ENCODE peak calls at places on chromosomes 1 and 21, in four cellular contexts. One of them, this sample, is unnamed.

GRCh38 chr1:203520315-203520714 is 26.4 kb downstream of the OPTC start:
- DNase-seq in tibial nerve: no peak
- DNase-seq in AG10803: peak; percentile 66
- DNase-seq in AG04450: no peak
- DNase-seq in this sample: no peak

GRCh38 chr1:33086384-33086850 is 5.5 kb downstream of the AZIN2 start:
- DNase-seq in tibial nerve: peak; percentile 84
- DNase-seq in AG10803: peak; percentile 77
- DNase-seq in AG04450: peak; percentile 53
- DNase-seq in this sample: peak; percentile 92

GRCh38 chr1:177230228-177231016 is 59.7 kb downstream of the BRINP2 start:
- DNase-seq in tibial nerve: no peak
- DNase-seq in AG10803: no peak
- DNase-seq in AG04450: no peak
- DNase-seq in this sample: no peak

GRCh38 chr1:11749203-11749689 is 12.7 kb upstream of the C1orf167 start:
- DNase-seq in tibial nerve: no peak
- DNase-seq in AG10803: no peak
- DNase-seq in AG04450: no peak
- DNase-seq in this sample: peak; percentile 31

GRCh38 chr1:11806307-11806936 is 431 bp downstream of the CLCN6 start:
- DNase-seq in tibial nerve: no peak
- DNase-seq in AG10803: peak; percentile 57
- DNase-seq in AG04450: no peak
- DNase-seq in this sample: peak; percentile 44

GRCh38 chr1:46615735-46616134 is 876 bp downstream of the MOB3C start:
- DNase-seq in tibial nerve: no peak
- DNase-seq in AG10803: no peak
- DNase-seq in AG04450: no peak
- DNase-seq in this sample: no peak

GRCh38 chr1:166905930-166906329 is 29.9 kb upstream of the TADA1 start:
- DNase-seq in tibial nerve: no peak
- DNase-seq in AG10803: peak; percentile 82
- DNase-seq in AG04450: no peak
- DNase-seq in this sample: peak; percentile 69

GRCh38 chr1:224541901-224542610 is 74.1 kb upstream of the CNIH3 start:
- DNase-seq in tibial nerve: no peak
- DNase-seq in AG10803: peak; percentile 43
- DNase-seq in AG04450: no peak
- DNase-seq in this sample: no peak

GRCh38 chr1:21325731-21326387 is 35.6 kb upstream of the ECE1 start:
- DNase-seq in tibial nerve: no peak
- DNase-seq in AG10803: no peak
- DNase-seq in AG04450: no peak
- DNase-seq in this sample: no peak

GRCh38 chr1:206766251-206766856 is 4.2 kb upstream of the IL19 start:
- DNase-seq in tibial nerve: peak; percentile 48
- DNase-seq in AG10803: peak; percentile 71
- DNase-seq in AG04450: peak; percentile 74
- DNase-seq in this sample: peak; percentile 83

GRCh38 chr1:196148367-196148970 is 459.8 kb downstream of the KCNT2 start:
- DNase-seq in tibial nerve: no peak
- DNase-seq in AG10803: peak; percentile 40
- DNase-seq in AG04450: peak; percentile 15
- DNase-seq in this sample: peak; percentile 71

GRCh38 chr1:67227196-67227595 is 60.9 kb downstream of the IL23R start:
- DNase-seq in tibial nerve: no peak
- DNase-seq in AG10803: no peak
- DNase-seq in AG04450: no peak
- DNase-seq in this sample: peak; percentile 4

GRCh38 chr1:11729498-11730428 is 6.2 kb upstream of the AGTRAP start:
- DNase-seq in tibial nerve: peak; percentile 36
- DNase-seq in AG10803: no peak
- DNase-seq in AG04450: no peak
- DNase-seq in this sample: no peak

GRCh38 chr1:46131727-46132528 is 501 bp downstream of the PIK3R3 start:
- DNase-seq in tibial nerve: peak; percentile 20
- DNase-seq in AG10803: no peak
- DNase-seq in AG04450: no peak
- DNase-seq in this sample: peak; percentile 44

GRCh38 chr1:43206721-43207228 is 34.6 kb downstream of the CFAP57 start:
- DNase-seq in tibial nerve: no peak
- DNase-seq in AG10803: peak; percentile 99
- DNase-seq in AG04450: peak; percentile 93
- DNase-seq in this sample: peak; percentile 96

GRCh38 chr21:17673261-17674020 is 60.7 kb upstream of the BTG3 start:
- DNase-seq in tibial nerve: no peak
- DNase-seq in AG10803: peak; percentile 52
- DNase-seq in AG04450: no peak
- DNase-seq in this sample: peak; percentile 15

GRCh38 chr1:223738465-223739365 is 26.4 kb downstream of the CAPN2 start:
- DNase-seq in tibial nerve: no peak
- DNase-seq in AG10803: no peak
- DNase-seq in AG04450: no peak
- DNase-seq in this sample: no peak

GRCh38 chr1:25011966-25012625 is 82.0 kb upstream of the RUNX3 start:
- DNase-seq in tibial nerve: no peak
- DNase-seq in AG10803: no peak
- DNase-seq in AG04450: no peak
- DNase-seq in this sample: no peak

GRCh38 chr1:68378296-68379084 is 71.3 kb downstream of the RPE65 start:
- DNase-seq in tibial nerve: no peak
- DNase-seq in AG10803: peak; percentile 18
- DNase-seq in AG04450: no peak
- DNase-seq in this sample: peak; percentile 29

GRCh38 chr1:79373481-79374132 is 367.1 kb upstream of the ADGRL4 start:
- DNase-seq in tibial nerve: no peak
- DNase-seq in AG10803: peak; percentile 51
- DNase-seq in AG04450: no peak
- DNase-seq in this sample: no peak

GRCh38 chr1:3463891-3464648 is 9.6 kb downstream of the ARHGEF16 start:
- DNase-seq in tibial nerve: no peak
- DNase-seq in AG10803: no peak
- DNase-seq in AG04450: no peak
- DNase-seq in this sample: no peak

GRCh38 chr1:13663969-13664368 is 36.0 kb upstream of the PRDM2 start:
- DNase-seq in tibial nerve: no peak
- DNase-seq in AG10803: no peak
- DNase-seq in AG04450: no peak
- DNase-seq in this sample: no peak

GRCh38 chr1:165114022-165114888 is 242.3 kb downstream of the LMX1A start:
- DNase-seq in tibial nerve: peak; percentile 71
- DNase-seq in AG10803: peak; percentile 53
- DNase-seq in AG04450: no peak
- DNase-seq in this sample: peak; percentile 62

GRCh38 chr1:106746448-106747085 is 309.9 kb upstream of the PRMT6 start:
- DNase-seq in tibial nerve: no peak
- DNase-seq in AG10803: no peak
- DNase-seq in AG04450: no peak
- DNase-seq in this sample: no peak

GRCh38 chr1:18176619-18177018 is 69.0 kb downstream of the IGSF21 start:
- DNase-seq in tibial nerve: no peak
- DNase-seq in AG10803: no peak
- DNase-seq in AG04450: no peak
- DNase-seq in this sample: no peak

GRCh38 chr1:38475624-38476005 is 384.0 kb downstream of the RRAGC start:
- DNase-seq in tibial nerve: no peak
- DNase-seq in AG10803: no peak
- DNase-seq in AG04450: no peak
- DNase-seq in this sample: no peak

GRCh38 chr1:226827968-226828513 is 42.4 kb upstream of the PSEN2 start:
- DNase-seq in tibial nerve: peak; percentile 92
- DNase-seq in AG10803: peak; percentile 94
- DNase-seq in AG04450: peak; percentile 85
- DNase-seq in this sample: peak; percentile 97
- H3K4me3 ChIP-seq in tibial nerve: peak overlapping the region; percentile 38
- H3K4me3 ChIP-seq in AG10803: no peak overlapping the region
- H3K4me3 ChIP-seq in AG04450: no peak overlapping the region
- H3K4me3 ChIP-seq in this sample: no peak overlapping the region

GRCh38 chr1:115718011-115718754 is 50.3 kb downstream of the CASQ2 start:
- DNase-seq in tibial nerve: no peak
- DNase-seq in AG10803: peak; percentile 8
- DNase-seq in AG04450: no peak
- DNase-seq in this sample: no peak
- TF ChIP-seq CTCF in tibial nerve: no peak
- TF ChIP-seq CTCF in AG10803: no peak
- TF ChIP-seq CTCF in AG04450: no peak
- TF ChIP-seq CTCF in this sample: no peak

GRCh38 chr1:210233216-210233494 is 559 bp downstream of the SERTAD4 start:
- DNase-seq in tibial nerve: no peak
- DNase-seq in AG10803: no peak
- DNase-seq in AG04450: no peak
- DNase-seq in this sample: peak; percentile 7
- H3K4me3 ChIP-seq in tibial nerve: peak overlapping the region; percentile 76
- H3K4me3 ChIP-seq in AG10803: peak overlapping the region; percentile 70
- H3K4me3 ChIP-seq in AG04450: peak overlapping the region; percentile 69
- H3K4me3 ChIP-seq in this sample: peak overlapping the region; percentile 48

GRCh38 chr1:156336242-156336641 is 1.9 kb downstream of the CCT3 start:
- DNase-seq in tibial nerve: no peak
- DNase-seq in AG10803: no peak
- DNase-seq in AG04450: no peak
- DNase-seq in this sample: peak; percentile 24
- TF ChIP-seq CTCF in tibial nerve: no peak
- TF ChIP-seq CTCF in AG10803: no peak
- TF ChIP-seq CTCF in AG04450: peak; percentile 10
- TF ChIP-seq CTCF in this sample: peak; percentile 41

GRCh38 chr1:1067284-1068076 is 6.6 kb downstream of the RNF223 start:
- DNase-seq in tibial nerve: no peak
- DNase-seq in AG10803: no peak
- DNase-seq in AG04450: no peak
- DNase-seq in this sample: no peak

GRCh38 chr1:1069711-1070676 is 4.1 kb downstream of the RNF223 start:
- DNase-seq in tibial nerve: no peak
- DNase-seq in AG10803: no peak
- DNase-seq in AG04450: no peak
- DNase-seq in this sample: no peak

GRCh38 chr1:1069061-1069710 is 4.9 kb downstream of the RNF223 start:
- DNase-seq in tibial nerve: no peak
- DNase-seq in AG10803: no peak
- DNase-seq in AG04450: no peak
- DNase-seq in this sample: peak; percentile 57

GRCh38 chr1:1068077-1068373 is 6.1 kb downstream of the RNF223 start:
- DNase-seq in tibial nerve: no peak
- DNase-seq in AG10803: no peak
- DNase-seq in AG04450: no peak
- DNase-seq in this sample: no peak

DNA sequence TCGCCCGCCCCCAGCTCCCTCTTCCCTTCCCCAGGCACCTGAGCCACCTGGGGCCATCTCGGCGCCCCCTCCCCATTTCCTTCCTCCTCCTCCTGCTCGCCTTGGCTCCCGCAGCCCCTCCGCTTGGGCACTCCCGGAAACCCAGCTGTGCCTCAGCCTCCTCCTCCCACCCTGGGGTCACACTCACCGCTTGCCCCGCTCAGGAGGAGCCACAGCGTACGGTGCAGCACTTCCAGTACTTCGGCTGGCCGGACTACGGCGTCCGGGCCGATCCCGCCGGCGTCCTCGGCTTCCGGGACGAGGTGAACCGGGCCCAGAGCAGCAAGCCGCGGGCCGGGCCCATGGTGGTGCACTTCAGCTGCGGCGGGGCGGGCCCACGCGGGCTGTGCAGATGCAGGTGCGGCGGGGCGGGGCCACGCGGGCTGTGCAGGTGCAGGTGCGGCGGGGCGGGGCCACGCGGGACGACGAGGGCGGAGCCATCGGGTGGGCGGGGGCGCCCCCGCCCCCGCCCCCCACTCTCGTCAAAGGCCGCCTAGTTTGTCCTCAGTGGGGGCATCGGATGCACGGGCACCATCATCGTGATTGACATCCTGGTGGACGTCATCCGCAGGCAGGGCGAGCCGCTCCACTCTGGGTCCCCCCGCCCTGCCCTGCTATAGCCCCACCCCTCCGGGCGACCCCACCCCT is 5.6 kb downstream of the RNF223 start:
- DNase-seq in tibial nerve: no peak
- DNase-seq in AG10803: no peak
- DNase-seq in AG04450: no peak
- DNase-seq in this sample: no peak
- H3K4me3 ChIP-seq in tibial nerve: peak overlapping the region; percentile 51
- H3K4me3 ChIP-seq in AG10803: peak overlapping the region; percentile 69
- H3K4me3 ChIP-seq in AG04450: peak overlapping the region; percentile 74
- H3K4me3 ChIP-seq in this sample: peak overlapping the region; percentile 78

DNA sequence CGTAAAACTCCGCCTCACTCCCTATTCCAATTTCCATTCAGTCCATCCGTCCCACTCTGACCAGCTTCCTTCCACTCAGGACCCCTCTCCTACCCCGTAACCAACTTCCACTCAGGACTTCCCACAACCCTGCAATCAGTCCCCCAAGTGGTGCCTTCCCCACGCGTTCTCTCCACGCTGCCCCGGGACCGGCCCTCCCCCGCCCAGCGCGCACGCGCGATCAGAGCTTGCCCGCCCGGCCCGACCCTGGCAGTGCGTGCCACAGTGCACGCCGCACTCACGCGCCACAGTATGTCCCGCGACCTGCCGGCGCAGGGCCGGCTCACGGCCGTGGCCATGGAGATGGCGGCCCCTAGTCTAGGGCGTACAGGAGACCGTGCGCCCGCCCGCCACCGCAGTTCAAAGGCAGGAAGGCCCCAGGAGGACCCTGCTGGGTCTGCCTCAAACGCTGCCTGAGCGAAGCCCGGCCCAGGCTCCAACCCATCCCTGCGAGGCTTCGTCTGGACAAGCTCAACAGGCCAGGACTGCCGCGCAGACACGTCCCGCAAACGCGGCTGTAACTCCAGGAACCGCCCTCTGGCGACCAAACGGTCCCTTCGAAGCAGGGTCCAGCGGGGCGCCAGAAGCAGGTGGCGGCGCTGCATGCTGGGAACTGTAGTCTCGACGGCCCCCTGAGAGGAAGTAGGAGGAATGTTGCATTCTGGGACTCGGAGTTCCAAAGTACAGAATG is at the start of gene NDC1:
- DNase-seq in tibial nerve: peak; percentile 87
- DNase-seq in AG10803: peak; percentile 94
- DNase-seq in AG04450: peak; percentile 83
- DNase-seq in this sample: peak; percentile 97
- TF ChIP-seq CTCF in tibial nerve: no peak
- TF ChIP-seq CTCF in AG10803: peak; percentile 14
- TF ChIP-seq CTCF in AG04450: peak; percentile 18
- TF ChIP-seq CTCF in this sample: no peak

This sample was measured in choroid plexus epithelial cell.